ENCODE peak calls at places on chromosomes 13 and 19, in four cellular contexts. One of them, this sample, is unnamed. For H3K4me1, the result is how much of the 10 kb centered on the place peaks cover.

GRCh38 chr13:60448907-60449510 is 52.0 kb downstream of the TDRD3 start:
- DNase-seq in GM23338: peak
- DNase-seq in hepatocyte: peak
- DNase-seq in HCT116: peak
- DNase-seq in this sample: peak

GRCh38 chr19:2244122-2244411 is 5.1 kb upstream of the AMH start:
- DNase-seq in GM23338: no peak
- DNase-seq in hepatocyte: no peak
- DNase-seq in HCT116: no peak
- DNase-seq in this sample: no peak

GRCh38 chr19:57099199-57099661 is 20.6 kb upstream of the USP29 start:
- DNase-seq in GM23338: peak
- DNase-seq in hepatocyte: peak
- DNase-seq in HCT116: peak
- DNase-seq in this sample: peak

GRCh38 chr13:76019421-76020044 is 383.4 kb downstream of the LMO7 start:
- DNase-seq in GM23338: peak
- DNase-seq in hepatocyte: peak
- DNase-seq in HCT116: peak
- DNase-seq in this sample: no peak

GRCh38 chr13:92197669-92198068 is 799.2 kb downstream of the GPC5 start:
- DNase-seq in GM23338: no peak
- DNase-seq in hepatocyte: peak
- DNase-seq in HCT116: no peak
- DNase-seq in this sample: peak

GRCh38 chr13:77751513-77752456 is 54.3 kb downstream of the SLAIN1 start:
- DNase-seq in GM23338: peak
- DNase-seq in hepatocyte: peak
- DNase-seq in HCT116: peak
- DNase-seq in this sample: peak

GRCh38 chr13:29969286-29969685 is 118.9 kb upstream of the UBL3 start:
- DNase-seq in GM23338: no peak
- DNase-seq in hepatocyte: no peak
- DNase-seq in HCT116: no peak
- DNase-seq in this sample: peak

GRCh38 chr13:99058527-99059495 is 80.9 kb upstream of the DOCK9 start:
- DNase-seq in GM23338: no peak
- DNase-seq in hepatocyte: no peak
- DNase-seq in HCT116: no peak
- DNase-seq in this sample: no peak

GRCh38 chr19:619286-620002 is 13.9 kb downstream of the POLRMT start:
- DNase-seq in GM23338: no peak
- DNase-seq in hepatocyte: no peak
- DNase-seq in HCT116: no peak
- DNase-seq in this sample: no peak

GRCh38 chr13:71632721-71633120 is 234.3 kb downstream of the DACH1 start:
- DNase-seq in GM23338: no peak
- DNase-seq in hepatocyte: no peak
- DNase-seq in HCT116: no peak
- DNase-seq in this sample: no peak

GRCh38 chr13:59801107-59801880 is 362.4 kb downstream of the DIAPH3 start:
- DNase-seq in GM23338: no peak
- DNase-seq in hepatocyte: no peak
- DNase-seq in HCT116: no peak
- DNase-seq in this sample: no peak

GRCh38 chr13:99086869-99087129 is 108.9 kb upstream of the DOCK9 start:
- DNase-seq in GM23338: no peak
- DNase-seq in hepatocyte: no peak
- DNase-seq in HCT116: no peak
- DNase-seq in this sample: peak

GRCh38 chr19:29714371-29714952 is 599 bp downstream of the C19orf12 start:
- DNase-seq in GM23338: no peak
- DNase-seq in hepatocyte: no peak
- DNase-seq in HCT116: no peak
- DNase-seq in this sample: no peak

DNA sequence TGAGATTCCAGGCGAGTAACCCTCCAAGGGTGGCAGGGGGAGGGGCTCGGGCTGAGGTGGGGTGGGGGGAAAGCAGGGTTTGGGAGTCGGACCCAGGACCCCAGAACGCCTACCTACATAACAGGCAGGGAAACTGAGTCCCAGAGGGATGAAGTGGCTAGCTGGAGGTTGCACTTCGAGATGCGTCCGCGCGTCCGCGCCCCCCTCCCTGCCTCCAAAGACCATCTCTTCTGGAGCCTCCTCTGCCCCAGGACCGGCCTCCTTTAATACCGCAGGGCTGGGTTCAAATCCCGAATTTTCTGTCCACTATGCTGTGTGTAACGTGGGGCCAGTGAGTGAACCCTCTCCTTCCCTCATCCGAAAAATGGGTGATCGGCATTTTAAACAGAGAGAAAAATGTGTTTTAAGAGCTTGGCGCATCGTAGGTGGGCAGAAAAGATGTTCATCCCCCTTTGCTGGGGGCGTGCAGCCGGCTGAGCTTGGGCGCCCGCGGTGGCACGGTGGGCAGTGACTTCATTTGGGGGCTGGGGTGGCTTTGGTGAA is 13.8 kb downstream of the TJP3 start:
- DNase-seq in GM23338: no peak
- DNase-seq in hepatocyte: no peak
- DNase-seq in HCT116: no peak
- DNase-seq in this sample: no peak
- TF ChIP-seq EZH2 in GM23338: no peak
- TF ChIP-seq EZH2 in hepatocyte: no peak
- TF ChIP-seq EZH2 in HCT116: no peak
- TF ChIP-seq EZH2 in this sample: peak

GRCh38 chr19:10725415-10725814 is 7.5 kb downstream of the DNM2 start:
- DNase-seq in GM23338: no peak
- DNase-seq in hepatocyte: no peak
- DNase-seq in HCT116: no peak
- DNase-seq in this sample: no peak

GRCh38 chr19:10727599-10728250 is 9.8 kb downstream of the DNM2 start:
- DNase-seq in GM23338: no peak
- DNase-seq in hepatocyte: no peak
- DNase-seq in HCT116: no peak
- DNase-seq in this sample: no peak

GRCh38 chr19:10726268-10726667 is 8.4 kb downstream of the DNM2 start:
- DNase-seq in GM23338: no peak
- DNase-seq in hepatocyte: no peak
- DNase-seq in HCT116: no peak
- DNase-seq in this sample: no peak

GRCh38 chr19:10720607-10721125 is 2.8 kb downstream of the DNM2 start:
- DNase-seq in GM23338: no peak
- DNase-seq in hepatocyte: no peak
- DNase-seq in HCT116: no peak
- DNase-seq in this sample: no peak

DNA sequence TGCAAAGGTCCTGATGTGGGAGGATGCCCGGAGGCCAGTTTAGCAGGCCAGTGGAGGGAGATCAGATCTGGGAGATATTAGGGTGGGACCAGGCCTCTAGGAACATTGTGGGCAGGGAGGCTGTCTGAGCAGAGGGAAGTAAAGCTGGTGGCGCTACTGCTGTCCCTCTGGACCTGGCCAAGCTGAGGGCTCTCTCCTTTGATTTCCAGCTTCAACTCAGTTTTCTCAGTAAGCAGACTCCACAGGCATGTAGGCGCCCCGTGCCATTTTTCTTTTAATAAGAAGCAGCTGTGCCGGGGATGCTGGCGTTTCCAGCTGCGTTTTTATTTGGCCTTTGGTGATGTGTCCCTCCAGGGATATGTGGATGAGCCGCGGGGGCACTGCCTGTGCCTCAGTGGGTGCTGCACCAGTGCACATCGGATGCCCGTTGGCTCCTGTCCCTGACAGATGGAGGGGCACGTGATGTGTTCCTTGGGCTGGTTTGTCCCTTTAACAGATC is 6.7 kb downstream of the DNM2 start:
- DNase-seq in GM23338: no peak
- DNase-seq in hepatocyte: no peak
- DNase-seq in HCT116: no peak
- DNase-seq in this sample: no peak
- H3K4me1 ChIP-seq in GM23338: under half
- H3K4me1 ChIP-seq in hepatocyte: under half
- H3K4me1 ChIP-seq in HCT116: under half
- H3K4me1 ChIP-seq in this sample: under half

DNA sequence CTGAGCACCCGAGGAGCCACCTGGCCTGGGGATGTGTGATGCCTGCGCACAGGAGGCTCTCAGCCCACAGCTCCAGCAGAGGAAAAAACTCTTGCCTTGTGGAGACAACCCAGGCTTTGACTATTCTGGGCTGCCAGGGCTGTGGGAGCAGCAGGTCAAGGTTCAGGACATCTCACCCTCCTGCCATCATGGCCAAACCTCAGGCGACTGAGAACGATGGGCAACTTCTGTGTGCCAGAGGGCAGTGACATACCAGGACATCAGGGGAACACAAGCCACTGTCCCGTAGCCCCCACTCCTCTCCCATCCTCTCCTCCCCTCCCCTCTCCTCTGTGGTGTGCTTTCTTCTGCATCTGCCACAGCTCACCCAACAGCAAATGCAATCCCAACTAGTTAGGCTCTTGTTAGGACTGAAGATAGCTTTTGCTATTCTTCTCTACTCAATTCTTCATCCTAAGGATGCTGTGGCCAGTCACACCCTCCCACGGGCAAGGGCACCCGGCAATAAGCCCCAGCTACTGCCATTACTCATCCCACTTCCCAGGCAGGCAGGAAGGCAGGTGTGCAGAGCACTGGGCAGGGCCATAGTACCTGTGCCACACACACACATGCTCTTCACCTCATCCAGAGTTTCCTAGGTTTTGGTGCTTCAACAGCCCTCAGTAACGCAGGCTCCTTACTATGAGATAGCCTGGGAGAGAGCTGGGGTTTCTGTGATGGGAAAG is 16.8 kb downstream of the ELL start:
- DNase-seq in GM23338: no peak
- DNase-seq in hepatocyte: no peak
- DNase-seq in HCT116: no peak
- DNase-seq in this sample: no peak
- TF ChIP-seq EZH2 in GM23338: no peak
- TF ChIP-seq EZH2 in hepatocyte: no peak
- TF ChIP-seq EZH2 in HCT116: no peak
- TF ChIP-seq EZH2 in this sample: no peak

GRCh38 chr13:41925014-41925413 is 35.9 kb downstream of the VWA8 start:
- DNase-seq in GM23338: no peak
- DNase-seq in hepatocyte: no peak
- DNase-seq in HCT116: no peak
- DNase-seq in this sample: no peak
- H3K4me1 ChIP-seq in GM23338: under half
- H3K4me1 ChIP-seq in hepatocyte: under half
- H3K4me1 ChIP-seq in HCT116: under half
- H3K4me1 ChIP-seq in this sample: under half

DNA sequence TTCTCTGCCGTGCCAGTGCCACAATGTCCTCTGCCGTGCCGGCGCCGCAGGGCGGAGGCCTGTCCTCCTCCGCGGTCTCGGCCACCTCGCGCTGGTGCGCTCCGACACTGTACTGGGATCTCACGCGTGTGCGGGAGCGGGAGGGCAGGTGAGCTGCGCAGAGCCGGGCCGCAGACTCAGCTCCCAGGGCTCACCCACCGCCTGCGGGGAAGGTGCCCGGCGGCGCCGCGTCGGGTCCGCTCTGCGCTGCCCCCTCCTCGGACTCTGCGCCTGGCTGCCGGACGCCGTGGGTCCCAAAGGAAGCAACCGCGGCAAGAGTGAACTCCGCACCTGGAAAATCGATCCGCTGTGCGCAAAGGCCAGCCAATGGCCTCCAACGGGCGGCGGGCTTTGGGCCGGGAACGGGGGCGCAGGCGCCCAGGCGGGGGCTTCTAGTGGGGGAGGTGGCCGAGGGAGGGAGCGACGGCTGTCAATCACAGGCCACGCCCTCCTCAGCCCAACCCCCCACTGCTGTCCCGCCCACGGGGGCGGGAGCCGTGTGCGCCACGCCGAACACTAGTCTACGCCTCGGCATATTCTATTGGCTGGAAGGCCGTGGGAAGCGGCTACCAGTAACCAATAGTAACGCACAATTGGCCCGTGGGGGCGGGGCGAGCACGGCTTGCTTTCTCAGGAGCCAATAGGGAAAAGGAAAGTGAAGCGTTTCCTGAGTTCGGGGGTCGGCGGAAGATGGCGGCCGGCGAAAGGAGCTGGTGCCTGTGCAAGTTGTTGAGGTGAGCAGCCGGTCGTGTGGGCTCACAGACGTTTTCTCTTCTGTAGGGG is at the start of gene ALG11:
- DNase-seq in GM23338: peak
- DNase-seq in hepatocyte: peak
- DNase-seq in HCT116: peak
- DNase-seq in this sample: peak
- TF ChIP-seq EZH2 in GM23338: no peak
- TF ChIP-seq EZH2 in hepatocyte: no peak
- TF ChIP-seq EZH2 in HCT116: no peak
- TF ChIP-seq EZH2 in this sample: no peak

GRCh38 chr19:49848938-49849337 is 2.0 kb upstream of the PTOV1 start:
- DNase-seq in GM23338: no peak
- DNase-seq in hepatocyte: no peak
- DNase-seq in HCT116: no peak
- DNase-seq in this sample: no peak
- H3K4me1 ChIP-seq in GM23338: under half
- H3K4me1 ChIP-seq in hepatocyte: under half
- H3K4me1 ChIP-seq in HCT116: under half
- H3K4me1 ChIP-seq in this sample: under half

DNA sequence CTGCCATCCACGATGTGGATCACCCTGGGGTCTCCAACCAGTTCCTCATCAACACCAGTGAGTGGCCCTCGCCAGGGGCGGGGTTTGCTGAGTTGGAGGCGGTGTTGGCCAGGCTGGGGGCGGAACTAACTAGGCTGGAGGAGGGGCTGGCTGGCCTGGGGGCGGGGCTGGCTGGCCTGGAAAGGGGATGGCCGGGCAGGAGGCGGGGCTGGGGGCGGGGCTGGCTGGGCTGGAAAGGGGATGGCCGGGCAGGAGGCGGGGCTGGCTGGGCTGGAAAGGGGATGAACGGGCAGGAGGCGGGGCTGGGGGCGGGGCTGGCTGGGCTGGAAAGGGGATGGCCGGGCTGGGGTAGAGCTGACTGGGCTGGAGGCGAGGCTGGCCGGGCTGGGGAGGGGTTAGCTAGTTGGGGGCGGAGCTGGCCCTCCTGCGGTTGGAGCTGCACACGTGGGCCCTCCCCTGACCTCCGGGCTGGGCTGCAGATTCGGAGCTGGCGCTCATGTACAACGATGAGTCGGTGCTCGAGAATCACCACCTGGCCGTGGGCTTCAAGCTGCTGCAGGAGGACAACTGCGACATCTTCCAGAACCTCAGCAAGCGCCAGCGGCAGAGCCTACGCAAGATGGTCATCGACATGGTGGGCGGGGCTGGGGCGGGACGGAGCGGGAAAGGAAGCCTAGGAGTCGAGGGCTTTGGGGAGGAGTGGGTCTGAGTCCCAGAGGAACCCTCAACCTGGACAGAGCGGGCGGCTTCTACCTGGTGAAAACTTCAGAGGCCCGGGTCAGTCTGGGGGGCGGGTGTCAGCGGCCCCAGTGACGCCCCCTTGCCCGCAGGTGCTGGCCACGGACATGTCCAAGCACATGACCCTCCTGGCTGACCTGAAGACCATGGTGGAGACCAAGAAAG is 41.0 kb downstream of the PDE4A start:
- DNase-seq in GM23338: peak
- DNase-seq in hepatocyte: peak
- DNase-seq in HCT116: peak
- DNase-seq in this sample: peak
- TF ChIP-seq EZH2 in GM23338: no peak
- TF ChIP-seq EZH2 in hepatocyte: no peak
- TF ChIP-seq EZH2 in HCT116: no peak
- TF ChIP-seq EZH2 in this sample: no peak

This sample was measured in fibroblast of lung.